ENCODE peak calls at places on chromosomes 6 and 20, in five cellular contexts. T, Z, V, O and L are unnamed samples.

GRCh38 chr6:159181914-159182313 is 12.7 kb downstream of the FNDC1 start:
- DNase-seq in T (no peak), Z (no peak), V (no peak), O (no peak), L (no peak)

GRCh38 chr6:43743682-43744381 is 26.2 kb upstream of the VEGFA start:
- DNase-seq in T (no peak), Z (peak; percentile 47), V (no peak), O (no peak), L (no peak)

GRCh38 chr6:8131265-8131897 is 29.0 kb upstream of the EEF1E1 start:
- DNase-seq in T (peak; percentile 75), Z (peak; percentile 77), V (peak; percentile 58), O (no peak), L (peak; percentile 70)

GRCh38 chr6:146389740-146390139 is 153.9 kb upstream of the RAB32 start:
- DNase-seq in T (no peak), Z (no peak), V (no peak), O (no peak), L (no peak)

GRCh38 chr6:28643017-28643740 is 117.5 kb downstream of the GPX5 start:
- DNase-seq in T (peak; percentile 83), Z (peak; percentile 69), V (peak; percentile 38), O (peak; percentile 36), L (peak; percentile 78)

GRCh38 chr6:30061766-30062458 is 847 bp downstream of the POLR1H start:
- DNase-seq in T (peak; percentile 60), Z (no peak), V (peak; percentile 38), O (no peak), L (peak; percentile 17)

GRCh38 chr6:122894791-122895190 is 101.2 kb upstream of the CLVS2 start:
- DNase-seq in T (no peak), Z (no peak), V (no peak), O (no peak), L (no peak)

GRCh38 chr6:11354019-11354418 is 121.6 kb upstream of the NEDD9 start:
- DNase-seq in T (peak; percentile 4), Z (no peak), V (no peak), O (no peak), L (peak; percentile 58)

GRCh38 chr6:16688984-16689636 is 72.2 kb downstream of the ATXN1 start:
- DNase-seq in T (no peak), Z (no peak), V (no peak), O (no peak), L (peak; percentile 93)

GRCh38 chr6:142644866-142645265 is 300.1 kb downstream of the HIVEP2 start:
- DNase-seq in T (no peak), Z (no peak), V (no peak), O (no peak), L (no peak)

GRCh38 chr6:163151212-163151611 is 263.3 kb upstream of the QKI start:
- DNase-seq in T (no peak), Z (no peak), V (no peak), O (no peak), L (no peak)

GRCh38 chr6:158638393-158638792 is 6.2 kb downstream of the DYNLT1 start:
- DNase-seq in T (no peak), Z (no peak), V (no peak), O (no peak), L (no peak)

GRCh38 chr20:32406701-32407100 is 48.6 kb downstream of the ASXL1 start:
- DNase-seq in T (no peak), Z (no peak), V (no peak), O (no peak), L (no peak)

GRCh38 chr6:65072500-65072899 is 634.5 kb downstream of the EYS start:
- DNase-seq in T (no peak), Z (no peak), V (no peak), O (no peak), L (no peak)

GRCh38 chr20:53748821-53749402 is 155.3 kb upstream of the ZNF217 start:
- DNase-seq in T (no peak), Z (no peak), V (no peak), O (no peak), L (peak; percentile 68)

GRCh38 chr6:30646450-30647038 is 389 bp upstream of the C6orf136 start:
- DNase-seq in T (peak; percentile 66), Z (no peak), V (peak; percentile 45), O (no peak), L (no peak)

GRCh38 chr6:53581161-53581560 is 36.3 kb upstream of the GCLC start:
- DNase-seq in T (no peak), Z (no peak), V (no peak), O (no peak), L (peak; percentile 74)

GRCh38 chr6:145241039-145241438 is 494.3 kb downstream of the EPM2A start:
- DNase-seq in T (no peak), Z (peak; percentile 26), V (no peak), O (no peak), L (peak; percentile 88)

GRCh38 chr20:37369846-37370245 is 23.9 kb downstream of the SRC start:
- DNase-seq in T (no peak), Z (no peak), V (no peak), O (no peak), L (no peak)

GRCh38 chr20:45014671-45015415 is 48.5 kb downstream of the STK4 start:
- DNase-seq in T (no peak), Z (no peak), V (no peak), O (no peak), L (peak; percentile 12)

GRCh38 chr6:93036835-93037234 is 382.5 kb downstream of the EPHA7 start:
- DNase-seq in T (no peak), Z (peak; percentile 4), V (no peak), O (no peak), L (peak; percentile 1)

GRCh38 chr6:90431521-90432407 is 135.1 kb upstream of the BACH2 start:
- DNase-seq in T (no peak), Z (no peak), V (no peak), O (no peak), L (no peak)

GRCh38 chr6:36721369-36722140 is 23.9 kb downstream of the RAB44 start:
- DNase-seq in T (no peak), Z (no peak), V (no peak), O (no peak), L (no peak)

GRCh38 chr20:9241721-9242427 is 173.0 kb downstream of the PLCB4 start:
- DNase-seq in T (no peak), Z (no peak), V (no peak), O (no peak), L (peak; percentile 45)

GRCh38 chr20:9236408-9236912 is 167.6 kb downstream of the PLCB4 start:
- DNase-seq in T (no peak), Z (no peak), V (peak; percentile 14), O (no peak), L (no peak)

GRCh38 chr20:9244811-9245210 is 175.9 kb downstream of the PLCB4 start:
- DNase-seq in T (no peak), Z (no peak), V (no peak), O (no peak), L (no peak)

GRCh38 chr20:9246731-9247130 is 177.8 kb downstream of the PLCB4 start:
- DNase-seq in T (no peak), Z (no peak), V (no peak), O (no peak), L (no peak)

DNA sequence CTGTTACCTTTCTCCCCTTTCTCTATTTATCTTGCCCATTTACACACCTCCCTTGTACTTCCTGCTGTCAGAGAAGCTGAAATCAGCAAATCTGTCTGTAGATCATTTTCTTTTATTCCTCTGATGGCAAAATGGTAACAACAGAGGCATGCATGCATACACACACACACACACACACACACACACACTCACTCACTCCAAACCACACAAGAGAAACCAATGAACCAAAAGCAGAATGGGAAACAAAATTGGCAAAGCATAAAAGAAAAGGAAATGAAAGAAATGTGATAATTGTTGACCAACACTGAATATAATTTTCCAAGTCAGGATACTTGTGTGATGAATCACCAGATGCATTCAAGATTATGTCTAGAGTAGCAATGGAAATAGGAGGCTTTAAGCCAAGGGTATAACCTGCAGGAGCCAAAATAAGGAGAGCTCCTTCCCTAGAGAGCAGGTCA is 172.4 kb downstream of the PLCB4 start:
- DNase-seq in T (no peak), Z (no peak), V (no peak), O (no peak), L (peak; percentile 54)
- TF ChIP-seq MXI1 in T (no peak), Z (no peak), V (no peak), O (no peak), L (no peak)

GRCh38 chr20:35716330-35716729 is 17.1 kb downstream of the ROMO1 start:
- DNase-seq in T (no peak), Z (no peak), V (no peak), O (no peak), L (no peak)
- H4K20me1 ChIP-seq in T (peaks cover 13% of the 10 kb centered on the region), Z (peaks cover 98% of the 10 kb centered on the region), V (peaks cover 87% of the 10 kb centered on the region), O (peaks cover 20% of the 10 kb centered on the region), L (peaks cover 92% of the 10 kb centered on the region)

GRCh38 chr20:35673884-35674283 is 9.2 kb upstream of the CPNE1 start:
- DNase-seq in T (no peak), Z (no peak), V (no peak), O (no peak), L (no peak)
- TF ChIP-seq MXI1 in T (no peak), Z (no peak), V (no peak), O (no peak), L (no peak)

DNA sequence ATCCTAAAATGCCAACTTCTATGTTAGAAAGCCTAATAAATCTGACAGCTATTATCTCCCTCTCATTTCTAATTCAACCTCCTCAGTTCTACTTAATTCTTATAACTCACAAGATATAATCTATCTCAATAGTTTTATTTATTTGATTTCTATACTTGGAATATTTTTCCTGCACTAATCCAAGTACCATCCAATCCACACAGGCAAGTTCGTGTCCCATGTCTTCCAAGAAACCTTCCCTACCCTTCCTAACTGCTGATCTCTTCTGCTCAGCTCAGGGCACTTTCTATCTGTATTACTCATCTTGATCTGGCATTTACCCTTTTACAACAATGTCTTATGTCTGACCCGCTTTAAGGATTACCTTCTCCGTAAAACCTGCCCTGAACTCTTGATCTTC is 18.2 kb downstream of the NCOA5 start:
- DNase-seq in T (no peak), Z (no peak), V (no peak), O (no peak), L (no peak)
- H4K20me1 ChIP-seq in T (no peaks in the 10 kb centered on the region), Z (no peaks in the 10 kb centered on the region), V (peaks cover 56% of the 10 kb centered on the region), O (no peaks in the 10 kb centered on the region), L (peaks cover 26% of the 10 kb centered on the region)

GRCh38 chr6:109096198-109096597 is 891 bp downstream of the CEP57L1 start:
- DNase-seq in T (peak; percentile 29), Z (no peak), V (no peak), O (no peak), L (no peak)
- TF ChIP-seq MXI1 in T (no peak), Z (no peak), V (no peak), O (no peak), L (no peak)